ENCODE peak calls at places on chromosome 20, in ten cellular contexts. V is IMR-90, S is heart right ventricle, D is H9, T is body of pancreas, Y is Peyer's patch, P is HCT116, I is GM23338, W is tibial nerve, H is left ventricle myocardium inferior. Q is an unnamed sample.

GRCh38 chr20:37277253-37277593 is 12.2 kb upstream of the MANBAL start:
- DNase-seq in H (no peak), T (no peak), W (no peak), I (no peak), S (no peak), V (no peak), P (no peak), D (no peak), Y (no peak), Q (no peak)

GRCh38 chr20:38217791-38218565 is 42.6 kb downstream of the KIAA1755 start:
- DNase-seq in W (no peak), Y (no peak), P (peak; percentile 36), D (no peak), T (peak; percentile 25), H (peak; percentile 63), I (peak; percentile 50), V (peak; percentile 97), S (peak; percentile 44), Q (no peak)

GRCh38 chr20:32623667-32624157 is 38.6 kb upstream of the NOL4L start:
- DNase-seq in D (peak; percentile 68), V (no peak), P (no peak), W (no peak), T (no peak), S (no peak), I (peak; percentile 82), Y (no peak), H (no peak), Q (no peak)

GRCh38 chr20:48421547-48421946 is 406.3 kb downstream of the PREX1 start:
- DNase-seq in Y (no peak), P (no peak), V (no peak), I (no peak), H (no peak), T (no peak), W (no peak), D (no peak), S (no peak), Q (no peak)

GRCh38 chr20:56360133-56360898 is 1.5 kb downstream of the FAM210B start:
- DNase-seq in Y (no peak), P (no peak), T (no peak), W (no peak), I (no peak), V (no peak), H (no peak), S (no peak), D (no peak), Q (no peak)

GRCh38 chr20:38551056-38551626 is 29.9 kb upstream of the ADIG start:
- DNase-seq in P (no peak), T (no peak), S (no peak), V (no peak), H (no peak), Y (no peak), W (no peak), D (no peak), I (no peak), Q (no peak)

GRCh38 chr20:19976595-19977372 is 40.4 kb upstream of the NAA20 start:
- DNase-seq in V (peak; percentile 83), I (no peak), Y (no peak), S (peak; percentile 66), H (peak; percentile 70), T (peak; percentile 73), P (peak; percentile 63), D (no peak), W (peak; percentile 46), Q (peak; percentile 66)

GRCh38 chr20:62723351-62723750 is 14.7 kb downstream of the NTSR1 start:
- DNase-seq in T (peak; percentile 61), D (no peak), W (no peak), Y (no peak), P (no peak), H (peak; percentile 14), V (peak; percentile 38), I (no peak), S (no peak), Q (no peak)

GRCh38 chr20:40563296-40563950 is 125.6 kb downstream of the MAFB start:
- DNase-seq in I (no peak), D (no peak), H (no peak), T (no peak), Y (peak; percentile 90), P (peak; percentile 60), W (no peak), V (no peak), S (no peak), Q (peak; percentile 79)

GRCh38 chr20:57394087-57395082 is 3.2 kb downstream of the RBM38 start:
- DNase-seq in P (no peak), V (no peak), Y (peak; percentile 42), S (no peak), D (no peak), H (no peak), W (no peak), T (no peak), I (no peak), Q (no peak)

GRCh38 chr20:48342822-48343513 is 484.8 kb downstream of the PREX1 start:
- DNase-seq in I (no peak), W (no peak), Y (no peak), P (no peak), H (no peak), V (no peak), S (no peak), D (no peak), T (no peak), Q (no peak)

GRCh38 chr20:62970307-62971210 is 18.1 kb downstream of the SLC17A9 start:
- DNase-seq in W (no peak), Y (no peak), V (no peak), I (no peak), P (no peak), S (no peak), H (no peak), D (no peak), T (no peak), Q (no peak)

GRCh38 chr20:53742685-53743081 is 149.0 kb upstream of the ZNF217 start:
- DNase-seq in T (no peak), P (no peak), I (no peak), Y (no peak), H (no peak), D (no peak), S (no peak), V (no peak), W (no peak), Q (no peak)

GRCh38 chr20:32605167-32605656 is 20.1 kb upstream of the NOL4L start:
- DNase-seq in V (peak; percentile 65), S (no peak), I (peak; percentile 44), H (no peak), T (no peak), Y (peak; percentile 53), D (no peak), W (peak; percentile 10), P (no peak), Q (no peak)

GRCh38 chr20:4957939-4958362 is 43.4 kb downstream of the SLC23A2 start:
- DNase-seq in Y (peak; percentile 28), V (peak; percentile 52), H (no peak), S (no peak), P (no peak), D (no peak), T (no peak), W (no peak), I (no peak), Q (peak; percentile 36)

GRCh38 chr20:7210910-7211309 is 443.4 kb downstream of the BMP2 start:
- DNase-seq in W (no peak), P (no peak), S (no peak), Y (no peak), I (no peak), V (no peak), H (no peak), T (no peak), D (no peak), Q (no peak)
- H3K4me1 ChIP-seq in W (no peaks in the 10 kb centered on the region), P (no peaks in the 10 kb centered on the region), S (peaks cover 5% of the 10 kb centered on the region), Y (no peaks in the 10 kb centered on the region), I (peaks cover 11% of the 10 kb centered on the region), V (no peaks in the 10 kb centered on the region), H (peaks cover 24% of the 10 kb centered on the region), T (no peaks in the 10 kb centered on the region), D (peaks cover 8% of the 10 kb centered on the region), Q (no peaks in the 10 kb centered on the region)

GRCh38 chr20:13223731-13224130 is 2.7 kb downstream of the ISM1 start:
- DNase-seq in I (no peak), W (no peak), S (no peak), T (no peak), V (no peak), D (no peak), Y (no peak), P (no peak), H (no peak), Q (no peak)
- TF ChIP-seq CTCF in I (no peak), W (no peak), S (no peak), T (no peak), V (no peak), D (no peak), Y (no peak), P (no peak), H (no peak), Q (no peak)

DNA sequence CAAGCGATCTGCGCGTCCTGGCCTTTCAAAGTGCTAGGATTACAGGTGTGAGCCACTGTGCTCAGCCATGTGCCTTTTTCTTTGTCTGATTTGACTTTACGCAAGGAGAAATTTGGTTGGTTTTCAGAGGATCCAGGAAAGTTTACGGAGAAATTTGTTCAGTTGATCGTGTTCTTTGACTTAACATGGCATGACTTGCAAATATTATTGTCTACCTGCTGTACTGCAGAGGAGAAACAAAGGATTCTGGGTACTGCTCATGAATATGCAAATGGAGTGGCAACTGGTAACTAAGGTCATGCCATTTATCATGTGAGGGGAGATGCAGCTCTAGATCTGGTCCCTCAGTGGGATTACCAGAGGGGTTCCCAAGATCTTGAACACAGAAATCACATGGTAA is 68.8 kb upstream of the CHD6 start:
- DNase-seq in Y (no peak), I (no peak), V (no peak), S (no peak), P (no peak), W (no peak), H (no peak), D (peak; percentile 3), T (no peak), Q (no peak)
- H3K27ac ChIP-seq in Y (no peak overlapping the region), I (no peak overlapping the region), V (no peak overlapping the region), S (no peak overlapping the region), P (no peak overlapping the region), W (no peak overlapping the region), H (no peak overlapping the region), D (no peak overlapping the region), T (no peak overlapping the region), Q (no peak overlapping the region)

GRCh38 chr20:2139250-2139649 is 37.6 kb downstream of the STK35 start:
- DNase-seq in P (no peak), H (no peak), W (no peak), S (no peak), T (no peak), D (no peak), Y (no peak), I (no peak), V (no peak), Q (no peak)

GRCh38 chr20:2136275-2136674 is 34.6 kb downstream of the STK35 start:
- DNase-seq in P (no peak), S (no peak), I (no peak), D (no peak), H (no peak), W (no peak), V (no peak), T (no peak), Y (no peak), Q (no peak)

GRCh38 chr20:2135018-2135417 is 33.4 kb downstream of the STK35 start:
- DNase-seq in V (no peak), D (no peak), Y (no peak), H (no peak), I (no peak), W (no peak), P (no peak), S (no peak), T (no peak), Q (no peak)

GRCh38 chr20:2139736-2140135 is 38.1 kb downstream of the STK35 start:
- DNase-seq in V (no peak), W (no peak), I (no peak), Y (no peak), D (no peak), H (no peak), P (no peak), S (no peak), T (no peak), Q (no peak)

GRCh38 chr20:2137552-2138201 is 36.0 kb downstream of the STK35 start:
- DNase-seq in I (no peak), V (peak; percentile 96), P (no peak), Y (no peak), H (no peak), D (no peak), W (no peak), S (no peak), T (no peak), Q (no peak)
- H3K4me1 ChIP-seq in I (no peaks in the 10 kb centered on the region), V (peaks cover 42% of the 10 kb centered on the region), P (peaks cover 11% of the 10 kb centered on the region), Y (no peaks in the 10 kb centered on the region), H (peaks cover 100% of the 10 kb centered on the region), D (no peaks in the 10 kb centered on the region), W (peaks cover 58% of the 10 kb centered on the region), S (peaks cover 88% of the 10 kb centered on the region), T (no peaks in the 10 kb centered on the region), Q (peaks cover 59% of the 10 kb centered on the region)

Q was measured in lung.